ENCODE peak calls at places on chromosomes 3 and 15, in four cellular contexts. One of them, this sample, is unnamed.

GRCh38 chr3:188578579-188579363 is 424.8 kb downstream of the LPP start:
- DNase-seq in uterus: peak; percentile 81
- DNase-seq in effector memory CD4-positive, alpha-beta T cell: no peak
- DNase-seq in GM12878: no peak
- DNase-seq in this sample: peak; percentile 76

GRCh38 chr15:71149645-71150557 is 34.6 kb downstream of the THSD4 start:
- DNase-seq in uterus: peak; percentile 76
- DNase-seq in effector memory CD4-positive, alpha-beta T cell: no peak
- DNase-seq in GM12878: no peak
- DNase-seq in this sample: no peak

GRCh38 chr15:66735909-66736305 is 33.9 kb downstream of the SMAD6 start:
- DNase-seq in uterus: peak; percentile 57
- DNase-seq in effector memory CD4-positive, alpha-beta T cell: no peak
- DNase-seq in GM12878: no peak
- DNase-seq in this sample: no peak

GRCh38 chr15:63226155-63226883 is 36.9 kb downstream of the RAB8B start:
- DNase-seq in uterus: no peak
- DNase-seq in effector memory CD4-positive, alpha-beta T cell: no peak
- DNase-seq in GM12878: no peak
- DNase-seq in this sample: no peak

GRCh38 chr15:54273928-54274327 is 295.7 kb downstream of the UNC13C start:
- DNase-seq in uterus: no peak
- DNase-seq in effector memory CD4-positive, alpha-beta T cell: no peak
- DNase-seq in GM12878: no peak
- DNase-seq in this sample: no peak

GRCh38 chr3:140093742-140094141 is 158.8 kb downstream of the CLSTN2 start:
- DNase-seq in uterus: peak; percentile 70
- DNase-seq in effector memory CD4-positive, alpha-beta T cell: no peak
- DNase-seq in GM12878: no peak
- DNase-seq in this sample: peak; percentile 75

GRCh38 chr3:126549861-126550487 is 8.8 kb downstream of the C3orf22 start:
- DNase-seq in uterus: peak; percentile 7
- DNase-seq in effector memory CD4-positive, alpha-beta T cell: no peak
- DNase-seq in GM12878: no peak
- DNase-seq in this sample: no peak

GRCh38 chr3:164460851-164461250 is 617.4 kb downstream of the SI start:
- DNase-seq in uterus: no peak
- DNase-seq in effector memory CD4-positive, alpha-beta T cell: no peak
- DNase-seq in GM12878: no peak
- DNase-seq in this sample: no peak

GRCh38 chr3:66762888-66763287 is 235.2 kb upstream of the KBTBD8 start:
- DNase-seq in uterus: no peak
- DNase-seq in effector memory CD4-positive, alpha-beta T cell: no peak
- DNase-seq in GM12878: no peak
- DNase-seq in this sample: no peak

GRCh38 chr15:45187894-45188830 is at the start of gene SHF:
- DNase-seq in uterus: peak; percentile 76
- DNase-seq in effector memory CD4-positive, alpha-beta T cell: peak; percentile 42
- DNase-seq in GM12878: no peak
- DNase-seq in this sample: peak; percentile 84

GRCh38 chr3:14093831-14094230 is 30.8 kb downstream of the CHCHD4 start:
- DNase-seq in uterus: no peak
- DNase-seq in effector memory CD4-positive, alpha-beta T cell: no peak
- DNase-seq in GM12878: no peak
- DNase-seq in this sample: no peak

GRCh38 chr15:73972984-73973682 is 19.0 kb downstream of the STOML1 start:
- DNase-seq in uterus: peak; percentile 88
- DNase-seq in effector memory CD4-positive, alpha-beta T cell: peak; percentile 65
- DNase-seq in GM12878: no peak
- DNase-seq in this sample: peak; percentile 84

GRCh38 chr3:143895805-143896204 is 47.5 kb upstream of the SLC9A9 start:
- DNase-seq in uterus: no peak
- DNase-seq in effector memory CD4-positive, alpha-beta T cell: no peak
- DNase-seq in GM12878: no peak
- DNase-seq in this sample: no peak

GRCh38 chr15:31427411-31427810 is 100.8 kb downstream of the KLF13 start:
- DNase-seq in uterus: no peak
- DNase-seq in effector memory CD4-positive, alpha-beta T cell: no peak
- DNase-seq in GM12878: no peak
- DNase-seq in this sample: no peak

GRCh38 chr3:60101628-60102027 is 1051.8 kb upstream of the CFAP20DC start:
- DNase-seq in uterus: no peak
- DNase-seq in effector memory CD4-positive, alpha-beta T cell: no peak
- DNase-seq in GM12878: no peak
- DNase-seq in this sample: no peak

GRCh38 chr3:69149586-69149985 is 27.2 kb upstream of the LMOD3 start:
- DNase-seq in uterus: no peak
- DNase-seq in effector memory CD4-positive, alpha-beta T cell: no peak
- DNase-seq in GM12878: no peak
- DNase-seq in this sample: no peak

GRCh38 chr15:73325191-73325980 is 43.4 kb downstream of the HCN4 start:
- DNase-seq in uterus: no peak
- DNase-seq in effector memory CD4-positive, alpha-beta T cell: no peak
- DNase-seq in GM12878: no peak
- DNase-seq in this sample: no peak

GRCh38 chr15:100900895-100901169 is 18.3 kb upstream of the LRRK1 start:
- DNase-seq in uterus: no peak
- DNase-seq in effector memory CD4-positive, alpha-beta T cell: no peak
- DNase-seq in GM12878: no peak
- DNase-seq in this sample: no peak

GRCh38 chr3:63597019-63597418 is 55.5 kb upstream of the SNTN start:
- DNase-seq in uterus: no peak
- DNase-seq in effector memory CD4-positive, alpha-beta T cell: no peak
- DNase-seq in GM12878: no peak
- DNase-seq in this sample: no peak

GRCh38 chr15:25437751-25438600 is 848 bp downstream of the UBE3A start:
- DNase-seq in uterus: peak; percentile 52
- DNase-seq in effector memory CD4-positive, alpha-beta T cell: peak; percentile 32
- DNase-seq in GM12878: no peak
- DNase-seq in this sample: peak; percentile 29

GRCh38 chr3:11370961-11371360 is 98.8 kb downstream of the ATG7 start:
- DNase-seq in uterus: no peak
- DNase-seq in effector memory CD4-positive, alpha-beta T cell: no peak
- DNase-seq in GM12878: no peak
- DNase-seq in this sample: no peak

GRCh38 chr3:104385421-104385820 is 981.3 kb upstream of the ALCAM start:
- DNase-seq in uterus: no peak
- DNase-seq in effector memory CD4-positive, alpha-beta T cell: no peak
- DNase-seq in GM12878: no peak
- DNase-seq in this sample: peak; percentile 30

GRCh38 chr3:195075199-195075940 is 195.6 kb downstream of the XXYLT1 start:
- DNase-seq in uterus: no peak
- DNase-seq in effector memory CD4-positive, alpha-beta T cell: no peak
- DNase-seq in GM12878: no peak
- DNase-seq in this sample: peak; percentile 2

GRCh38 chr15:52080031-52080430 is 32.5 kb downstream of the BCL2L10 start:
- DNase-seq in uterus: no peak
- DNase-seq in effector memory CD4-positive, alpha-beta T cell: no peak
- DNase-seq in GM12878: no peak
- DNase-seq in this sample: no peak

GRCh38 chr15:68304611-68305337 is 27.2 kb downstream of the FEM1B start:
- DNase-seq in uterus: peak; percentile 13
- DNase-seq in effector memory CD4-positive, alpha-beta T cell: no peak
- DNase-seq in GM12878: no peak
- DNase-seq in this sample: peak; percentile 65

GRCh38 chr15:91099616-91100560 is at the start of gene SV2B:
- DNase-seq in uterus: no peak
- DNase-seq in effector memory CD4-positive, alpha-beta T cell: no peak
- DNase-seq in GM12878: no peak
- DNase-seq in this sample: peak; percentile 29

GRCh38 chr15:66765478-66766281 is 63.6 kb downstream of the SMAD6 start:
- DNase-seq in uterus: no peak
- DNase-seq in effector memory CD4-positive, alpha-beta T cell: no peak
- DNase-seq in GM12878: peak; percentile 69
- DNase-seq in this sample: no peak

DNA sequence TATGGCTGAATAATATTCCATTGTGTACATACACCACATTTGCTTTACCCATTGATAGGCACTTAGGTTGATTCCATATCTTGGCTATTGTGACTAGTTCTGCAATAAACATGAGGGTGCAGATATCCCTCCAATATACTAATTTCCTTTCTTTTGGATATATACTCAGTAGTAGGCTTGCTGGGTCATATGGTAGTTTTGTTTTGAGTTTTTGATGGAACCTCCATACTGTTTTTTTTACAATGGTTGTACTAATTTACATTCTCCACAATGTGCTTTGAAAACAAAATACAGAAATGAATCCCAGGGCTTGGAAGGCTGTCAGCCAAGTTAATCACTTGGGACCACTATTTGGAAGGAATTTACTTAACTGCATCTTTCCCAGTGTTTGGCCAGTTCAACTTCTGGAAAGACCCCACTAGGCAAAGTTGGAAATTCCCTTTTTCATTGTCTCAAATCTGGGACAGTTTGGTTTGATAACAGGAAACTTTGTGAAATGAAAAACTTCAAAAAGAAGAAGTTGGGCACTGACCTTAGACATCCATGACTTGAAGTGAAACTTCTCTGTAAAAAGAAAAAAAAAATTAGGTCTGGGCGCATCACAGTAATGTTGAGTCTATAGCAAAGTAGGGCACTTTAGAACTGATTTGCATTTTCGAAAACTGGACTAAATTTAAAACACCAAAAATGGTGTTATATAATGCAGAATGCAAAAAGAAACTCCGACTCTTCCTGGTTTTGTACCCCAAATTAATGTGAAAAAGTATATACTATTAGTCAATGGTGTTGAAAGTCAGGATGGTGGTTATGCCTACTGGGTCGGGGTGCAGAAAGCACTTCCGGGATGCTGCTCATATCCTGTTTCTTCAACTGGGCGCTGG is 6.0 kb downstream of the CTSH start:
- DNase-seq in uterus: no peak
- DNase-seq in effector memory CD4-positive, alpha-beta T cell: peak; percentile 29
- DNase-seq in GM12878: peak; percentile 91
- DNase-seq in this sample: no peak
- H3K4me1 ChIP-seq in uterus: no peaks in the 10 kb centered on the region
- H3K4me1 ChIP-seq in effector memory CD4-positive, alpha-beta T cell: peaks cover 14% of the 10 kb centered on the region
- H3K4me1 ChIP-seq in GM12878: peaks cover 28% of the 10 kb centered on the region
- H3K4me1 ChIP-seq in this sample: no peaks in the 10 kb centered on the region

GRCh38 chr3:122067214-122067550 is 12.0 kb downstream of the CD86 start:
- DNase-seq in uterus: no peak
- DNase-seq in effector memory CD4-positive, alpha-beta T cell: no peak
- DNase-seq in GM12878: no peak
- DNase-seq in this sample: no peak
- H3K4me3 ChIP-seq in uterus: no peak overlapping the region
- H3K4me3 ChIP-seq in effector memory CD4-positive, alpha-beta T cell: no peak overlapping the region
- H3K4me3 ChIP-seq in GM12878: peak overlapping the region; percentile 52
- H3K4me3 ChIP-seq in this sample: no peak overlapping the region

DNA sequence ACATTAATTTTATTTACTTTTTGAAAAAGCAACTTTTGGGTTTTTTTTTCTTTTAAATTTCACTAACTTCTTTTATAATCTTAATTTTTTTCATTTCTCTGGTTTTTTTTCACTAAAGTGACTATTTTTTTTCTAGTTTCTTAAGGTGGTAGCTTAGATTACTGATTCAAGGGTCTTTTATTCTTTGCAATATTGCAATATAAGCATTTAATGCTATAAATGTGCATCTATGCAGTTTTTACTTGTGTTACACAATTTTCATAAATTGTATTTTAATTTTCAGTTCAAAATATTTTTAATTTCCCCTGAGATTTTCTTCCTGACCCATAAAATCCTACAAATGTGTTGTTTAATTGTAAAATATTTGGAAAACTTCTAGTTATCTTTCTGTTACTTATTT is 535.8 kb downstream of the GABRG3 start:
- DNase-seq in uterus: no peak
- DNase-seq in effector memory CD4-positive, alpha-beta T cell: no peak
- DNase-seq in GM12878: no peak
- DNase-seq in this sample: no peak
- H3K9me3 ChIP-seq in uterus: no peaks in the 10 kb centered on the region
- H3K9me3 ChIP-seq in effector memory CD4-positive, alpha-beta T cell: peaks cover 3% of the 10 kb centered on the region
- H3K9me3 ChIP-seq in GM12878: no peaks in the 10 kb centered on the region
- H3K9me3 ChIP-seq in this sample: peaks cover 6% of the 10 kb centered on the region

GRCh38 chr3:42068303-42069088 is 22.7 kb upstream of the TRAK1 start:
- DNase-seq in uterus: no peak
- DNase-seq in effector memory CD4-positive, alpha-beta T cell: no peak
- DNase-seq in GM12878: no peak
- DNase-seq in this sample: no peak

GRCh38 chr3:42072930-42073329 is 18.2 kb upstream of the TRAK1 start:
- DNase-seq in uterus: no peak
- DNase-seq in effector memory CD4-positive, alpha-beta T cell: no peak
- DNase-seq in GM12878: no peak
- DNase-seq in this sample: no peak

GRCh38 chr3:42072583-42072924 is 18.6 kb upstream of the TRAK1 start:
- DNase-seq in uterus: no peak
- DNase-seq in effector memory CD4-positive, alpha-beta T cell: no peak
- DNase-seq in GM12878: no peak
- DNase-seq in this sample: no peak

GRCh38 chr3:42071720-42072582 is 19.2 kb upstream of the TRAK1 start:
- DNase-seq in uterus: peak; percentile 60
- DNase-seq in effector memory CD4-positive, alpha-beta T cell: no peak
- DNase-seq in GM12878: no peak
- DNase-seq in this sample: peak; percentile 92

DNA sequence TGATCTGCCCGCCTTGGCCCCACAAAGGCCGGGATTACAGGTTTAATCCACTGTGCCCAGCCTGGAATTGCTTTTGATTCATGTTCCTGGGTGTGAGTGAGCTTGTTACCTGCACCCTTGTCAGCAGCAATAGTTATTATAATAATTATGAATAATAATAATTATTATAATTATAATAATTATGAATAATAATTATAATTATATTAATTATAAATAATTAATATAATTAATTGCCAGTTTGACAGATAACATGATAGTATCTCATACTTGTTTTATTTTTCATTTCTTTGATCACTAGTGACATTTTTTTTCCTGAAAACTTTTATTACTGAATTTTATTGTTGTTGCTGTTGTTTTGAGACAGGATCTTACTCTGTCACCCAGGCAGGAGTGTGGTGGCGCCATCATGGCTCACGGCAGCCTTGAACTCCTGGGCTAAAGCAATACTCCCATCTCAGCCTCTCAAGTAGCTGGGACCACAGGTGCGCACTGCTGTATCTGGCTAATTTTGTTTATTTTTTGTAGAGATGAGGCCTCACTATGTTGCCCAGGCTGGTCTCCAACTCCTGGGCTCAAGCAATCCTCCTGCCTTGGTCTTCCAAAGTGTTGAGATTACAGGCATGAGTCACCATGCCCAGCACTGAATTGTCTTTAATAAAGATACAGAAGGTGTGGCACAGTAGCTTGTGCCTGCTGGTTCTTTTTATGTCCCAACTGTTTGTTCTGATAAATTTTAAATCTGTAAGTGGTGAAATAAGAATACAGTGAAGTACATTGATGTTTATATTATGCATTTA is 20.9 kb upstream of the TRAK1 start:
- DNase-seq in uterus: no peak
- DNase-seq in effector memory CD4-positive, alpha-beta T cell: no peak
- DNase-seq in GM12878: no peak
- DNase-seq in this sample: no peak
- H3K4me1 ChIP-seq in uterus: peaks cover 15% of the 10 kb centered on the region
- H3K4me1 ChIP-seq in effector memory CD4-positive, alpha-beta T cell: no peaks in the 10 kb centered on the region
- H3K4me1 ChIP-seq in GM12878: peaks cover 44% of the 10 kb centered on the region
- H3K4me1 ChIP-seq in this sample: peaks cover 4% of the 10 kb centered on the region

DNA sequence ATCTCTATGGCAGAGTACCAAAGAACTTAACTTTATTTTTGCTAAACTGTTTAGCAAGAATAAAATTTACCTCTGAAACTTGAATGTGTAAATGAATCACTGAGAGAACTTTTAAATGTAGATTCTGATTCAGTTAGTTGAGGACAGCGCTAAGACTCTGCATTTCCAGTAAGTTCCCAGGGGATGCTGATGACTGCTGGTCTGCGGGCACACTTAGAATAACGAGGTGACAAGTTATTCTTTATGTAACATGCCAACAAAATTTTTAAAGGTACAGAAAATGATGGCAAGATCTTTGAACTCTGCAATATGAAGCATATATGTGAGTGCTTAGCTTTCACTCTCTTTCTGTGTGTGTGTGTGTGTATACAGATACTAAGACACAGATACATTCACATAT is 56.4 kb downstream of the TGFBR2 start:
- DNase-seq in uterus: no peak
- DNase-seq in effector memory CD4-positive, alpha-beta T cell: no peak
- DNase-seq in GM12878: no peak
- DNase-seq in this sample: no peak
- H3K4me3 ChIP-seq in uterus: no peak overlapping the region
- H3K4me3 ChIP-seq in effector memory CD4-positive, alpha-beta T cell: no peak overlapping the region
- H3K4me3 ChIP-seq in GM12878: no peak overlapping the region
- H3K4me3 ChIP-seq in this sample: no peak overlapping the region

This sample was measured in tibial artery.